ENCODE peak calls at places on chromosome 17, in five cellular contexts. G, R, I, U and T are unnamed samples.

GRCh38 chr17:47694018-47694817 is at the start of gene TBKBP1:
- DNase-seq in G (peak; percentile 92), R (peak; percentile 66), I (peak; percentile 57), U (peak; percentile 40), T (peak; percentile 69)

GRCh38 chr17:44097110-44097810 is 26.2 kb downstream of the HDAC5 start:
- DNase-seq in G (no peak), R (no peak), I (no peak), U (no peak), T (no peak)

GRCh38 chr17:55334285-55334684 is 69.5 kb downstream of the HLF start:
- DNase-seq in G (no peak), R (no peak), I (no peak), U (no peak), T (no peak)

GRCh38 chr17:48592592-48592991 is 987 bp downstream of the HOXB5 start:
- DNase-seq in G (no peak), R (peak; percentile 46), I (no peak), U (no peak), T (no peak)

GRCh38 chr17:10802487-10803284 is 1.2 kb downstream of the TMEM238L start:
- DNase-seq in G (no peak), R (no peak), I (no peak), U (no peak), T (no peak)

GRCh38 chr17:42548070-42548837 is 4.5 kb upstream of the HSD17B1 start:
- DNase-seq in G (peak; percentile 84), R (peak; percentile 91), I (peak; percentile 81), U (no peak), T (no peak)

GRCh38 chr17:36786867-36787266 is 150.4 kb upstream of the LHX1 start:
- DNase-seq in G (no peak), R (no peak), I (no peak), U (no peak), T (no peak)

GRCh38 chr17:4948997-4949320 is 629 bp upstream of the PFN1 start:
- DNase-seq in G (peak; percentile 92), R (peak; percentile 85), I (peak; percentile 74), U (peak; percentile 77), T (peak; percentile 95)

GRCh38 chr17:79338589-79338988 is 264.0 kb downstream of the ENGASE start:
- DNase-seq in G (no peak), R (no peak), I (no peak), U (no peak), T (peak; percentile 38)

GRCh38 chr17:21288581-21289017 is 4.1 kb downstream of the MAP2K3 start:
- DNase-seq in G (no peak), R (peak; percentile 74), I (no peak), U (no peak), T (no peak)

GRCh38 chr17:7823581-7824001 is 10.4 kb upstream of the KDM6B start:
- DNase-seq in G (no peak), R (no peak), I (no peak), U (no peak), T (no peak)

GRCh38 chr17:73301359-73301758 is 10.4 kb downstream of the CDC42EP4 start:
- DNase-seq in G (no peak), R (no peak), I (no peak), U (no peak), T (no peak)

GRCh38 chr17:72622661-72623433 is 469.6 kb downstream of the SLC39A11 start:
- DNase-seq in G (no peak), R (no peak), I (no peak), U (no peak), T (no peak)

GRCh38 chr17:48646183-48647102 is 20.3 kb upstream of the HOXB9 start:
- DNase-seq in G (no peak), R (peak; percentile 44), I (peak; percentile 27), U (no peak), T (no peak)

GRCh38 chr17:62178579-62178978 is 113.5 kb upstream of the MED13 start:
- DNase-seq in G (no peak), R (no peak), I (no peak), U (no peak), T (no peak)

GRCh38 chr17:38419508-38419981 is 8.7 kb upstream of the ARHGAP23 start:
- DNase-seq in G (no peak), R (no peak), I (no peak), U (no peak), T (no peak)

GRCh38 chr17:80036715-80037477 is 454 bp downstream of the CCDC40 start:
- DNase-seq in G (peak; percentile 79), R (peak; percentile 33), I (no peak), U (no peak), T (peak; percentile 55)

GRCh38 chr17:77185137-77185536 is 44.4 kb downstream of the SEC14L1 start:
- DNase-seq in G (peak; percentile 48), R (no peak), I (no peak), U (no peak), T (no peak)

GRCh38 chr17:50593321-50593720 is 32.8 kb downstream of the CACNA1G start:
- DNase-seq in G (peak; percentile 98), R (no peak), I (no peak), U (no peak), T (no peak)

GRCh38 chr17:83057397-83057761 is 22.0 kb upstream of the METRNL start:
- DNase-seq in G (no peak), R (no peak), I (no peak), U (no peak), T (no peak)

GRCh38 chr17:63579633-63580032 is 21.1 kb upstream of the TACO1 start:
- DNase-seq in G (no peak), R (no peak), I (no peak), U (no peak), T (no peak)

GRCh38 chr17:55433029-55433628 is 11.5 kb upstream of the MMD start:
- DNase-seq in G (no peak), R (no peak), I (no peak), U (no peak), T (no peak)